ENCODE peak calls at places on chromosomes 12 and 14, in eight cellular contexts. P is BE2C, O is HCT116, Q is foreskin fibroblast, H is epithelial cell of esophagus, C is endothelial cell of umbilical vein, D is GM13977, K is psoas muscle. U is an unnamed sample.

GRCh38 chr12:79444089-79444488 is 246.7 kb downstream of the PAWR start:
- DNase-seq in P (no peak), O (no peak), Q (peak), H (peak), C (peak), D (no peak), K (no peak), U (peak)

GRCh38 chr12:43951286-43951685 is 115.4 kb downstream of the TMEM117 start:
- DNase-seq in P (no peak), O (no peak), Q (no peak), H (no peak), C (no peak), D (no peak), K (no peak), U (no peak)

GRCh38 chr12:20722142-20722541 is 27.0 kb downstream of the SLCO1C1 start:
- DNase-seq in P (no peak), O (no peak), Q (no peak), H (no peak), C (peak), D (no peak), K (no peak), U (no peak)

GRCh38 chr14:89386214-89386886 is 30.7 kb downstream of the FOXN3 start:
- DNase-seq in P (no peak), O (no peak), Q (peak), H (peak), C (peak), D (no peak), K (peak), U (no peak)

GRCh38 chr12:89359615-89360014 is 7.3 kb upstream of the DUSP6 start:
- DNase-seq in P (no peak), O (no peak), Q (no peak), H (no peak), C (no peak), D (no peak), K (no peak), U (no peak)

GRCh38 chr14:32720927-32721326 is 217.8 kb upstream of the NPAS3 start:
- DNase-seq in P (no peak), O (no peak), Q (peak), H (peak), C (no peak), D (no peak), K (no peak), U (peak)

GRCh38 chr12:14716848-14717444 is 20.5 kb upstream of the GUCY2C start:
- DNase-seq in P (peak), O (peak), Q (peak), H (peak), C (peak), D (peak), K (no peak), U (peak)

GRCh38 chr12:132178801-132179401 is 34.6 kb downstream of the NOC4L start:
- DNase-seq in P (no peak), O (no peak), Q (no peak), H (no peak), C (no peak), D (no peak), K (peak), U (no peak)

GRCh38 chr14:68495101-68495637 is 297.7 kb downstream of the ZFP36L1 start:
- DNase-seq in P (no peak), O (no peak), Q (no peak), H (peak), C (peak), D (no peak), K (no peak), U (no peak)

GRCh38 chr14:83006071-83006670 is 1472.5 kb upstream of the SEL1L start:
- DNase-seq in P (no peak), O (no peak), Q (no peak), H (no peak), C (no peak), D (no peak), K (no peak), U (no peak)

GRCh38 chr14:55915464-55915863 is 202.7 kb upstream of the PELI2 start:
- DNase-seq in P (no peak), O (no peak), Q (no peak), H (no peak), C (peak), D (no peak), K (no peak), U (peak)

GRCh38 chr14:22535916-22536315 is 53.1 kb downstream of the DAD1 start:
- DNase-seq in P (no peak), O (no peak), Q (no peak), H (no peak), C (no peak), D (no peak), K (no peak), U (no peak)

GRCh38 chr14:54652188-54652889 is 85.4 kb downstream of the SAMD4A start:
- DNase-seq in P (no peak), O (peak), Q (peak), H (peak), C (peak), D (no peak), K (peak), U (peak)

GRCh38 chr12:22856120-22856699 is 231.2 kb downstream of the ETNK1 start:
- DNase-seq in P (no peak), O (peak), Q (peak), H (peak), C (peak), D (peak), K (no peak), U (peak)

GRCh38 chr12:85843606-85844325 is 7.6 kb upstream of the RASSF9 start:
- DNase-seq in P (no peak), O (no peak), Q (no peak), H (no peak), C (no peak), D (no peak), K (no peak), U (no peak)

GRCh38 chr14:21257395-21258193 is 11.6 kb downstream of the HNRNPC start:
- DNase-seq in P (no peak), O (no peak), Q (no peak), H (no peak), C (no peak), D (no peak), K (no peak), U (no peak)

GRCh38 chr14:100192250-100192671 is 32.8 kb upstream of the DEGS2 start:
- DNase-seq in P (no peak), O (no peak), Q (no peak), H (no peak), C (no peak), D (no peak), K (peak), U (no peak)

GRCh38 chr12:26627335-26627734 is 205.7 kb downstream of the ITPR2 start:
- DNase-seq in P (no peak), O (no peak), Q (no peak), H (no peak), C (no peak), D (no peak), K (no peak), U (no peak)

GRCh38 chr12:121805171-121805687 is 1.4 kb downstream of the SETD1B start:
- DNase-seq in P (no peak), O (no peak), Q (no peak), H (no peak), C (peak), D (no peak), K (peak), U (no peak)

GRCh38 chr14:102891556-102891955 is 30.9 kb upstream of the AMN start:
- DNase-seq in P (no peak), O (no peak), Q (peak), H (peak), C (no peak), D (no peak), K (no peak), U (peak)

GRCh38 chr12:11689591-11690158 is 40.2 kb downstream of the ETV6 start:
- DNase-seq in P (peak), O (no peak), Q (no peak), H (no peak), C (no peak), D (no peak), K (no peak), U (no peak)

GRCh38 chr14:64891839-64892375 is 12.2 kb upstream of the SPTB start:
- DNase-seq in P (peak), O (peak), Q (peak), H (peak), C (peak), D (peak), K (no peak), U (peak)

GRCh38 chr12:74431821-74432220 is 105.8 kb upstream of the ATXN7L3B start:
- DNase-seq in P (no peak), O (no peak), Q (no peak), H (peak), C (no peak), D (no peak), K (no peak), U (no peak)

GRCh38 chr14:94016446-94016976 is 9.6 kb upstream of the OTUB2 start:
- DNase-seq in P (no peak), O (no peak), Q (no peak), H (no peak), C (no peak), D (no peak), K (no peak), U (no peak)

GRCh38 chr12:100254876-100255275 is 12.0 kb downstream of the DEPDC4 start:
- DNase-seq in P (no peak), O (no peak), Q (peak), H (peak), C (no peak), D (no peak), K (no peak), U (peak)

GRCh38 chr12:104049278-104050257 is at the start of gene GLT8D2:
- DNase-seq in P (peak), O (no peak), Q (peak), H (peak), C (peak), D (no peak), K (peak), U (peak)

GRCh38 chr12:45049912-45050318 is 984 bp downstream of the DBX2 start:
- DNase-seq in P (no peak), O (no peak), Q (no peak), H (no peak), C (no peak), D (no peak), K (peak), U (no peak)

GRCh38 chr14:74064883-74065282 is 19.4 kb downstream of the ALDH6A1 start:
- DNase-seq in P (no peak), O (no peak), Q (no peak), H (no peak), C (peak), D (no peak), K (no peak), U (peak)

GRCh38 chr14:21860172-21860571 is 186.6 kb upstream of the OR4E1 start:
- DNase-seq in P (no peak), O (peak), Q (no peak), H (peak), C (peak), D (peak), K (no peak), U (peak)

GRCh38 chr12:1880153-1880845 is 38.2 kb downstream of the CACNA2D4 start:
- DNase-seq in P (no peak), O (no peak), Q (no peak), H (no peak), C (no peak), D (no peak), K (peak), U (no peak)

GRCh38 chr12:1878214-1878613 is 40.2 kb downstream of the CACNA2D4 start:
- DNase-seq in P (no peak), O (no peak), Q (no peak), H (no peak), C (no peak), D (no peak), K (no peak), U (no peak)

GRCh38 chr12:1878695-1879094 is 39.8 kb downstream of the CACNA2D4 start:
- DNase-seq in P (no peak), O (no peak), Q (no peak), H (no peak), C (no peak), D (no peak), K (no peak), U (no peak)

GRCh38 chr12:1880876-1881275 is 37.6 kb downstream of the CACNA2D4 start:
- DNase-seq in P (no peak), O (no peak), Q (no peak), H (no peak), C (no peak), D (no peak), K (no peak), U (no peak)

DNA sequence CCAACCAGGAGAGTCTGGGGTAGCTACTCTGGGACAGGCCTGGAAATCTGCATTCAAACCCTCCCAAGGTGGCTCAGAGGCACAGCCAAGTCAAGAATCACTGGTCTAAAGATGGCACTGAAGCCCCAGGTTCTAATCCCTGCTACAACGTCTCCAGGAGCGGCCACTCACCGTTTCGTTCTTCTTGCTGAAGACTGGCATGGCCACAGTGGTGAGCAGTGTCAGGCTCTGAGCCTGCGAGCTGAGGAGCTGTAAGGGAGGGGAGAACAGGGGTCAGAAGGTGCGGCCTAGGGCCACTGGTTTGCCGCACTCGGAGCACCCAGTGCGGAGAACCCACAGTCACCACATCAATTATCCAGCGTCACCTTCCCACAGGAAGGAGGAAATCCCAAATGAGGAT is 38.8 kb downstream of the CACNA2D4 start:
- DNase-seq in P (no peak), O (no peak), Q (no peak), H (no peak), C (no peak), D (no peak), K (no peak), U (no peak)
- TF ChIP-seq CTCF in P (no peak), O (no peak), Q (no peak), H (no peak), C (no peak), D (no peak), K (no peak), U (no peak)

GRCh38 chr12:118058227-118058626 is 2.8 kb downstream of the WSB2 start:
- DNase-seq in P (no peak), O (no peak), Q (no peak), H (no peak), C (no peak), D (no peak), K (no peak), U (no peak)

GRCh38 chr12:118052324-118053070 is 8.5 kb downstream of the WSB2 start:
- DNase-seq in P (no peak), O (peak), Q (peak), H (peak), C (peak), D (no peak), K (peak), U (peak)

GRCh38 chr12:118055865-118056773 is 4.9 kb downstream of the WSB2 start:
- DNase-seq in P (no peak), O (no peak), Q (no peak), H (no peak), C (no peak), D (no peak), K (no peak), U (no peak)

GRCh38 chr12:118053071-118053985 is 7.7 kb downstream of the WSB2 start:
- DNase-seq in P (no peak), O (no peak), Q (peak), H (no peak), C (no peak), D (no peak), K (no peak), U (no peak)

GRCh38 chr12:118055144-118055557 is 5.8 kb downstream of the WSB2 start:
- DNase-seq in P (peak), O (no peak), Q (no peak), H (peak), C (peak), D (peak), K (peak), U (peak)
- TF ChIP-seq CTCF in P (peak), O (peak), Q (peak), H (peak), C (peak), D (peak), K (peak), U (peak)

GRCh38 chr12:124599074-124599999 is 31.9 kb upstream of the NCOR2 start:
- DNase-seq in P (no peak), O (no peak), Q (peak), H (peak), C (no peak), D (no peak), K (no peak), U (peak)
- TF ChIP-seq CTCF in P (no peak), O (peak), Q (peak), H (no peak), C (no peak), D (no peak), K (no peak), U (peak)

GRCh38 chr12:3647504-3647903 is 105.4 kb downstream of the CRACR2A start:
- DNase-seq in P (no peak), O (no peak), Q (peak), H (no peak), C (peak), D (no peak), K (no peak), U (no peak)

GRCh38 chr12:3641428-3641883 is 111.5 kb downstream of the CRACR2A start:
- DNase-seq in P (no peak), O (no peak), Q (peak), H (peak), C (peak), D (no peak), K (no peak), U (peak)

GRCh38 chr12:3646561-3647241 is 106.2 kb downstream of the CRACR2A start:
- DNase-seq in P (no peak), O (no peak), Q (no peak), H (no peak), C (peak), D (no peak), K (no peak), U (peak)

DNA sequence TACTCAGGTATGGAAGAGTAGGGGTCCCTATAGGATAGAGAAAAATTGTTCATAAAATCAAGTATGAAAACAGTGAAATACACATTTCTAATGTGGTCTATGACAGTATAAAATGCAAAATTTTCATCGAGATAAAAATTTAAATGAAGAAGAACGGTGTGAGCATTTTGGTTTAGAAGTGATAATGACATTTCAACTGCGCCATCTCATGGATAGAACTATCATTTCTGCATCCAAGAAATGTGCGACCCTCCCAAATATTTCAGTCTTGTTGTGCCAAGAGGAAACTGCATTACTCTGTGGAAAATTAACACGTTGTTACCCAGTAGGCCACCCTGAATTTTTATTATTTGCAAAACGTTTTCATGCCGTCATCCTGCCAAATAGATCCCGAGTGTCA is 108.8 kb downstream of the CRACR2A start:
- DNase-seq in P (no peak), O (no peak), Q (no peak), H (no peak), C (no peak), D (no peak), K (no peak), U (no peak)
- TF ChIP-seq CTCF in P (no peak), O (no peak), Q (no peak), H (no peak), C (no peak), D (no peak), K (no peak), U (no peak)

DNA sequence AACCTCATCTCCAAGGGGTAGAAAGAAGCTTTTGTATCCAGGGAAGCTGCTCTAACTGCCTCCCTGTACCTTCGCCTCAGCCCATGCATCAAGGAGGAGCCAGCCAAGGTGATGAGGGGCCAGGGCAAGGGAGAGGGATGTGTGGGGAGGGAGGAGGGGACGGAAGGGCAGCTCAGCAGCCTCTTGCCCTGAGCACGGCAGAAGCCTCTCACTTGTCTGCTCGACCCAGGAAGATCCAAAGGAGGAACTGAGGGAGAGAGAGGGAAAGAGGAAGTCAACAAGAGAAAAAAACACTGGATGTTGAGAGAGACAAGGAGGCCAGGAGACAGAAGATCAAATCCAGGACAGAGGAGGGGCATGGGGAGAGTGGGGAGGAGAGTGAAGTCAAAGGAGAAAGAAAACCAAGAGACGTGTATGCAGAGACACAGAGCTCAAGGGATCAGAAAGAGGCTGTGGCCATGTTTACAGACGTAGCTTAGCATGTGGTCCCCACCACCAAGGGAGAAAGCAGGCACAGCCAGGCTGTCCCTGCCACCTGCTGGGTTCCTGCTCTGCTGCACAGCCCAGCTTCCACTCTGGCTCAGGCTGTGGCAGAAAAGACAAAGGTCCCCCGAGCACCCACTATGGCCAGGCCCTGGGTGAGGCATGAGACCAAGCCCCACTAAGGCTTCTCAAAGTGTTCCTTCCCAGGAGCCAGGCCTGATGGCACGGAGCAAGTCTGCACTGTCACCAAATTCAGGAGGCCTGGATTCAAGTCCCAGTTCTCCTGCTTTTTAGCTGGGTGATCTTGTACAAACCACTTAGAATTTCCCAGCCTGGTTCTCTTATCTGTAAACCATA is 25.8 kb upstream of the COL2A1 start:
- DNase-seq in P (no peak), O (no peak), Q (no peak), H (no peak), C (no peak), D (no peak), K (no peak), U (no peak)
- TF ChIP-seq CTCF in P (no peak), O (no peak), Q (no peak), H (no peak), C (no peak), D (no peak), K (no peak), U (no peak)

U was measured in fibroblast of pulmonary artery.